ENCODE peak calls at places on chromosomes 6 and 20, in nine cellular contexts. One of them, this sample, is unnamed.

GRCh38 chr6:25263602-25264001 is 15.6 kb upstream of the CARMIL1 start:
- DNase-seq in SK-N-SH: no peak
- DNase-seq in A549: no peak
- DNase-seq in uterus: no peak
- DNase-seq in left ventricle myocardium inferior: no peak
- DNase-seq in Calu3: no peak
- DNase-seq in RWPE1: peak; percentile 76
- DNase-seq in stomach: no peak
- DNase-seq in breast epithelium: no peak
- DNase-seq in this sample: no peak

GRCh38 chr6:156395276-156395675 is 381.9 kb upstream of the ARID1B start:
- DNase-seq in breast epithelium: no peak
- DNase-seq in A549: no peak
- DNase-seq in stomach: peak; percentile 38
- DNase-seq in SK-N-SH: no peak
- DNase-seq in left ventricle myocardium inferior: no peak
- DNase-seq in uterus: no peak
- DNase-seq in RWPE1: no peak
- DNase-seq in Calu3: no peak
- DNase-seq in this sample: no peak

GRCh38 chr20:53510266-53510665 is 83.4 kb downstream of the ZNF217 start:
- DNase-seq in A549: no peak
- DNase-seq in uterus: no peak
- DNase-seq in breast epithelium: no peak
- DNase-seq in RWPE1: no peak
- DNase-seq in SK-N-SH: no peak
- DNase-seq in stomach: no peak
- DNase-seq in Calu3: no peak
- DNase-seq in left ventricle myocardium inferior: no peak
- DNase-seq in this sample: no peak

GRCh38 chr6:120947111-120947510 is 387.2 kb downstream of the TBC1D32 start:
- DNase-seq in RWPE1: no peak
- DNase-seq in Calu3: no peak
- DNase-seq in A549: no peak
- DNase-seq in uterus: no peak
- DNase-seq in left ventricle myocardium inferior: no peak
- DNase-seq in breast epithelium: no peak
- DNase-seq in stomach: no peak
- DNase-seq in SK-N-SH: no peak
- DNase-seq in this sample: no peak

GRCh38 chr6:123062645-123063044 is 66.6 kb downstream of the CLVS2 start:
- DNase-seq in A549: no peak
- DNase-seq in uterus: no peak
- DNase-seq in RWPE1: no peak
- DNase-seq in stomach: no peak
- DNase-seq in left ventricle myocardium inferior: no peak
- DNase-seq in breast epithelium: no peak
- DNase-seq in Calu3: no peak
- DNase-seq in SK-N-SH: no peak
- DNase-seq in this sample: no peak

GRCh38 chr6:18211338-18211737 is 53.0 kb downstream of the DEK start:
- DNase-seq in Calu3: no peak
- DNase-seq in uterus: no peak
- DNase-seq in stomach: no peak
- DNase-seq in breast epithelium: no peak
- DNase-seq in SK-N-SH: no peak
- DNase-seq in RWPE1: no peak
- DNase-seq in A549: no peak
- DNase-seq in left ventricle myocardium inferior: no peak
- DNase-seq in this sample: no peak

GRCh38 chr20:38092260-38092857 is 58.8 kb downstream of the RPRD1B start:
- DNase-seq in left ventricle myocardium inferior: no peak
- DNase-seq in Calu3: no peak
- DNase-seq in RWPE1: no peak
- DNase-seq in A549: no peak
- DNase-seq in stomach: no peak
- DNase-seq in breast epithelium: no peak
- DNase-seq in SK-N-SH: no peak
- DNase-seq in uterus: no peak
- DNase-seq in this sample: no peak

GRCh38 chr6:27547157-27548075 is 74.5 kb upstream of the ZNF184 start:
- DNase-seq in stomach: no peak
- DNase-seq in RWPE1: no peak
- DNase-seq in A549: no peak
- DNase-seq in Calu3: peak; percentile 81
- DNase-seq in SK-N-SH: peak; percentile 20
- DNase-seq in uterus: no peak
- DNase-seq in breast epithelium: no peak
- DNase-seq in left ventricle myocardium inferior: no peak
- DNase-seq in this sample: no peak

GRCh38 chr20:5434116-5434515 is 117.4 kb upstream of the PROKR2 start:
- DNase-seq in Calu3: no peak
- DNase-seq in A549: no peak
- DNase-seq in stomach: no peak
- DNase-seq in RWPE1: no peak
- DNase-seq in breast epithelium: no peak
- DNase-seq in uterus: no peak
- DNase-seq in left ventricle myocardium inferior: no peak
- DNase-seq in SK-N-SH: no peak
- DNase-seq in this sample: no peak

GRCh38 chr6:10880366-10880765 is 1.5 kb downstream of the GCM2 start:
- DNase-seq in Calu3: no peak
- DNase-seq in RWPE1: no peak
- DNase-seq in breast epithelium: no peak
- DNase-seq in left ventricle myocardium inferior: no peak
- DNase-seq in uterus: no peak
- DNase-seq in stomach: no peak
- DNase-seq in SK-N-SH: no peak
- DNase-seq in A549: no peak
- DNase-seq in this sample: no peak

GRCh38 chr6:137391061-137391814 is 103.0 kb downstream of the OLIG3 start:
- DNase-seq in Calu3: no peak
- DNase-seq in breast epithelium: no peak
- DNase-seq in RWPE1: no peak
- DNase-seq in stomach: no peak
- DNase-seq in left ventricle myocardium inferior: no peak
- DNase-seq in SK-N-SH: no peak
- DNase-seq in uterus: no peak
- DNase-seq in A549: no peak
- DNase-seq in this sample: no peak

GRCh38 chr20:24580006-24580405 is 110.6 kb downstream of the SYNDIG1 start:
- DNase-seq in Calu3: no peak
- DNase-seq in RWPE1: no peak
- DNase-seq in SK-N-SH: no peak
- DNase-seq in A549: no peak
- DNase-seq in uterus: no peak
- DNase-seq in breast epithelium: no peak
- DNase-seq in stomach: no peak
- DNase-seq in left ventricle myocardium inferior: no peak
- DNase-seq in this sample: no peak

GRCh38 chr20:14921546-14921945 is 584.1 kb upstream of the FLRT3 start:
- DNase-seq in RWPE1: peak; percentile 17
- DNase-seq in Calu3: no peak
- DNase-seq in uterus: no peak
- DNase-seq in stomach: no peak
- DNase-seq in SK-N-SH: no peak
- DNase-seq in left ventricle myocardium inferior: no peak
- DNase-seq in breast epithelium: no peak
- DNase-seq in A549: no peak
- DNase-seq in this sample: no peak

GRCh38 chr6:11202513-11203305 is 29.8 kb downstream of the NEDD9 start:
- DNase-seq in left ventricle myocardium inferior: no peak
- DNase-seq in RWPE1: no peak
- DNase-seq in uterus: no peak
- DNase-seq in stomach: no peak
- DNase-seq in Calu3: peak; percentile 47
- DNase-seq in breast epithelium: no peak
- DNase-seq in A549: no peak
- DNase-seq in SK-N-SH: no peak
- DNase-seq in this sample: no peak

GRCh38 chr6:70210462-70210861 is 92.4 kb downstream of the COL9A1 start:
- DNase-seq in stomach: no peak
- DNase-seq in A549: peak; percentile 6
- DNase-seq in uterus: no peak
- DNase-seq in left ventricle myocardium inferior: no peak
- DNase-seq in breast epithelium: no peak
- DNase-seq in Calu3: no peak
- DNase-seq in SK-N-SH: peak; percentile 17
- DNase-seq in RWPE1: peak; percentile 11
- DNase-seq in this sample: no peak
- TF ChIP-seq CTCF in stomach: no peak
- TF ChIP-seq CTCF in A549: peak; percentile 19
- TF ChIP-seq CTCF in uterus: no peak
- TF ChIP-seq CTCF in left ventricle myocardium inferior: peak; percentile 37
- TF ChIP-seq CTCF in breast epithelium: peak; percentile 9
- TF ChIP-seq CTCF in Calu3: peak; percentile 58
- TF ChIP-seq CTCF in SK-N-SH: peak; percentile 38
- TF ChIP-seq CTCF in RWPE1: peak; percentile 12
- TF ChIP-seq CTCF in this sample: peak; percentile 39

GRCh38 chr6:143539723-143540122 is 28.2 kb upstream of the FUCA2 start:
- DNase-seq in RWPE1: no peak
- DNase-seq in SK-N-SH: no peak
- DNase-seq in A549: no peak
- DNase-seq in uterus: no peak
- DNase-seq in breast epithelium: no peak
- DNase-seq in left ventricle myocardium inferior: no peak
- DNase-seq in stomach: no peak
- DNase-seq in Calu3: no peak
- DNase-seq in this sample: no peak
- TF ChIP-seq CTCF in RWPE1: no peak
- TF ChIP-seq CTCF in SK-N-SH: no peak
- TF ChIP-seq CTCF in A549: no peak
- TF ChIP-seq CTCF in uterus: no peak
- TF ChIP-seq CTCF in breast epithelium: no peak
- TF ChIP-seq CTCF in left ventricle myocardium inferior: no peak
- TF ChIP-seq CTCF in stomach: no peak
- TF ChIP-seq CTCF in Calu3: no peak
- TF ChIP-seq CTCF in this sample: no peak

GRCh38 chr20:63935447-63935846 is 20.8 kb downstream of the UCKL1 start:
- DNase-seq in uterus: no peak
- DNase-seq in breast epithelium: no peak
- DNase-seq in left ventricle myocardium inferior: no peak
- DNase-seq in stomach: no peak
- DNase-seq in A549: no peak
- DNase-seq in SK-N-SH: no peak
- DNase-seq in RWPE1: no peak
- DNase-seq in Calu3: no peak
- DNase-seq in this sample: no peak

GRCh38 chr20:63933646-63934045 is 22.6 kb downstream of the UCKL1 start:
- DNase-seq in RWPE1: no peak
- DNase-seq in Calu3: no peak
- DNase-seq in SK-N-SH: no peak
- DNase-seq in left ventricle myocardium inferior: no peak
- DNase-seq in stomach: no peak
- DNase-seq in A549: no peak
- DNase-seq in uterus: peak; percentile 21
- DNase-seq in breast epithelium: no peak
- DNase-seq in this sample: no peak

GRCh38 chr20:63931735-63932134 is 24.5 kb downstream of the UCKL1 start:
- DNase-seq in breast epithelium: no peak
- DNase-seq in uterus: no peak
- DNase-seq in left ventricle myocardium inferior: no peak
- DNase-seq in A549: no peak
- DNase-seq in SK-N-SH: no peak
- DNase-seq in RWPE1: no peak
- DNase-seq in stomach: no peak
- DNase-seq in Calu3: no peak
- DNase-seq in this sample: no peak

GRCh38 chr20:63932606-63933160 is 23.5 kb downstream of the UCKL1 start:
- DNase-seq in A549: no peak
- DNase-seq in Calu3: no peak
- DNase-seq in stomach: no peak
- DNase-seq in SK-N-SH: no peak
- DNase-seq in RWPE1: no peak
- DNase-seq in breast epithelium: no peak
- DNase-seq in uterus: no peak
- DNase-seq in left ventricle myocardium inferior: no peak
- DNase-seq in this sample: no peak

GRCh38 chr20:63934271-63935068 is 21.7 kb downstream of the UCKL1 start:
- DNase-seq in Calu3: no peak
- DNase-seq in stomach: no peak
- DNase-seq in A549: no peak
- DNase-seq in left ventricle myocardium inferior: no peak
- DNase-seq in breast epithelium: no peak
- DNase-seq in uterus: no peak
- DNase-seq in RWPE1: no peak
- DNase-seq in SK-N-SH: peak; percentile 74
- DNase-seq in this sample: no peak
- TF ChIP-seq CTCF in Calu3: no peak
- TF ChIP-seq CTCF in stomach: no peak
- TF ChIP-seq CTCF in A549: peak; percentile 3
- TF ChIP-seq CTCF in left ventricle myocardium inferior: peak; percentile 38
- TF ChIP-seq CTCF in breast epithelium: no peak
- TF ChIP-seq CTCF in uterus: no peak
- TF ChIP-seq CTCF in RWPE1: no peak
- TF ChIP-seq CTCF in SK-N-SH: peak; percentile 37
- TF ChIP-seq CTCF in this sample: peak; percentile 45

GRCh38 chr6:1858865-1859264 is 249.2 kb downstream of the FOXC1 start:
- DNase-seq in stomach: no peak
- DNase-seq in Calu3: no peak
- DNase-seq in SK-N-SH: no peak
- DNase-seq in A549: no peak
- DNase-seq in uterus: no peak
- DNase-seq in breast epithelium: no peak
- DNase-seq in RWPE1: no peak
- DNase-seq in left ventricle myocardium inferior: no peak
- DNase-seq in this sample: no peak

GRCh38 chr6:1858191-1858590 is 248.5 kb downstream of the FOXC1 start:
- DNase-seq in left ventricle myocardium inferior: no peak
- DNase-seq in stomach: no peak
- DNase-seq in SK-N-SH: no peak
- DNase-seq in breast epithelium: no peak
- DNase-seq in uterus: no peak
- DNase-seq in RWPE1: no peak
- DNase-seq in Calu3: no peak
- DNase-seq in A549: no peak
- DNase-seq in this sample: no peak

GRCh38 chr6:1855890-1856289 is 246.2 kb downstream of the FOXC1 start:
- DNase-seq in Calu3: no peak
- DNase-seq in RWPE1: no peak
- DNase-seq in uterus: no peak
- DNase-seq in stomach: no peak
- DNase-seq in breast epithelium: no peak
- DNase-seq in SK-N-SH: no peak
- DNase-seq in left ventricle myocardium inferior: no peak
- DNase-seq in A549: no peak
- DNase-seq in this sample: no peak

GRCh38 chr6:1854296-1854695 is 244.6 kb downstream of the FOXC1 start:
- DNase-seq in Calu3: no peak
- DNase-seq in RWPE1: no peak
- DNase-seq in stomach: no peak
- DNase-seq in SK-N-SH: peak; percentile 48
- DNase-seq in left ventricle myocardium inferior: no peak
- DNase-seq in A549: no peak
- DNase-seq in breast epithelium: no peak
- DNase-seq in uterus: no peak
- DNase-seq in this sample: no peak

DNA sequence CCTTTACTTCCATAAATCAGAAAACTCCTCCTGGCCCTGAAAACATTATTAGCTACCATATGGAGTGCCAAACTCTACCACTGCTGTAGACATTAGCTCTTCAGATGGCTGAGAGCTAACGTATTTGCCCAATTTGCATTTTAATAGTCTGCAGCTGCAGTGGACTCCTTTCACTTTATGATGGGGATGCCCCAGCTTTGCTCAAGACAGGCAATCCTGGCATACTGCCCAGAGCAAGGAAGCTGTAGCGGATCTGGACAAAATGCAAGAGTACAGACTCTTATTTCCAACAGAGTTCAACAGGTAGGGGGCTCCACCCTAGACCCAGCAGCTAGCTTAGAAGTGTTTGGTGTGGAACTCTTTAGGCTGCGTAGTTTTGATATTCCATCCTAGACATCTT is 246.7 kb downstream of the FOXC1 start:
- DNase-seq in uterus: peak; percentile 39
- DNase-seq in A549: no peak
- DNase-seq in RWPE1: no peak
- DNase-seq in breast epithelium: no peak
- DNase-seq in left ventricle myocardium inferior: no peak
- DNase-seq in stomach: no peak
- DNase-seq in Calu3: no peak
- DNase-seq in SK-N-SH: peak; percentile 48
- DNase-seq in this sample: no peak
- TF ChIP-seq CTCF in uterus: no peak
- TF ChIP-seq CTCF in A549: no peak
- TF ChIP-seq CTCF in RWPE1: no peak
- TF ChIP-seq CTCF in breast epithelium: no peak
- TF ChIP-seq CTCF in left ventricle myocardium inferior: no peak
- TF ChIP-seq CTCF in stomach: no peak
- TF ChIP-seq CTCF in Calu3: no peak
- TF ChIP-seq CTCF in SK-N-SH: no peak
- TF ChIP-seq CTCF in this sample: peak; percentile 7